ENCODE peak calls at places on chromosomes 5 and 9, in eight cellular contexts. Y is heart left ventricle, F is K562, V is A673, H is ovary, Z is cardiac fibroblast, I is AG09309, X is astrocyte of the cerebellum. C is an unnamed sample.

GRCh38 chr9:4508246-4508906 is 18.1 kb downstream of the SLC1A1 start:
- DNase-seq in Y (no peak), F (no peak), V (no peak), H (no peak), Z (no peak), I (peak; percentile 55), X (no peak), C (peak; percentile 47)

GRCh38 chr9:8095531-8096223 is 296.1 kb upstream of the DMAC1 start:
- DNase-seq in Y (no peak), F (no peak), V (no peak), H (no peak), Z (no peak), I (no peak), X (no peak), C (no peak)

GRCh38 chr9:133006731-133007352 is 24.0 kb upstream of the GTF3C5 start:
- DNase-seq in Y (no peak), F (no peak), V (no peak), H (no peak), Z (no peak), I (no peak), X (no peak), C (no peak)

GRCh38 chr5:147303251-147303650 is 68.4 kb downstream of the STK32A start:
- DNase-seq in Y (no peak), F (no peak), V (no peak), H (no peak), Z (no peak), I (peak; percentile 8), X (no peak), C (no peak)

GRCh38 chr5:18032744-18033143 is 398.5 kb downstream of the TAF11L14 start:
- DNase-seq in Y (no peak), F (no peak), V (no peak), H (no peak), Z (no peak), I (no peak), X (no peak), C (no peak)

GRCh38 chr9:114302727-114303126 is 20.2 kb upstream of the ORM1 start:
- DNase-seq in Y (peak; percentile 13), F (no peak), V (no peak), H (peak; percentile 4), Z (no peak), I (no peak), X (no peak), C (no peak)

GRCh38 chr9:35726876-35727438 is 5.0 kb downstream of the TLN1 start:
- DNase-seq in Y (peak; percentile 57), F (no peak), V (no peak), H (no peak), Z (peak; percentile 68), I (peak; percentile 29), X (no peak), C (no peak)

GRCh38 chr5:171863928-171864327 is 78.3 kb downstream of the SMIM23 start:
- DNase-seq in Y (no peak), F (no peak), V (no peak), H (no peak), Z (peak; percentile 41), I (peak; percentile 67), X (peak; percentile 68), C (peak; percentile 85)

GRCh38 chr5:96235008-96235910 is 197.8 kb downstream of the PCSK1 start:
- DNase-seq in Y (no peak), F (no peak), V (no peak), H (no peak), Z (peak; percentile 53), I (peak; percentile 49), X (no peak), C (no peak)

GRCh38 chr9:100204796-100205195 is 105.8 kb downstream of the INVS start:
- DNase-seq in Y (no peak), F (no peak), V (peak; percentile 25), H (no peak), Z (no peak), I (no peak), X (no peak), C (no peak)

GRCh38 chr5:108523360-108523759 is 141.5 kb upstream of the FBXL17 start:
- DNase-seq in Y (no peak), F (no peak), V (no peak), H (no peak), Z (no peak), I (no peak), X (no peak), C (no peak)

GRCh38 chr9:113999256-114000062 is 78.6 kb downstream of the AMBP start:
- DNase-seq in Y (no peak), F (no peak), V (peak; percentile 72), H (no peak), Z (no peak), I (no peak), X (no peak), C (no peak)

GRCh38 chr9:121779381-121780117 is 128.1 kb downstream of the DAB2IP start:
- DNase-seq in Y (peak; percentile 42), F (no peak), V (peak; percentile 21), H (no peak), Z (peak; percentile 16), I (no peak), X (peak; percentile 48), C (no peak)

GRCh38 chr9:34377402-34377741 is 674 bp upstream of the MYORG start:
- DNase-seq in Y (no peak), F (peak; percentile 19), V (no peak), H (peak; percentile 47), Z (no peak), I (no peak), X (no peak), C (no peak)

GRCh38 chr5:58459276-58459859 is 518 bp downstream of the PLK2 start:
- DNase-seq in Y (no peak), F (no peak), V (peak; percentile 17), H (no peak), Z (peak; percentile 67), I (no peak), X (no peak), C (no peak)

GRCh38 chr9:125440411-125440810 is 178.8 kb downstream of the GAPVD1 start:
- DNase-seq in Y (no peak), F (no peak), V (no peak), H (no peak), Z (no peak), I (no peak), X (no peak), C (no peak)

GRCh38 chr9:110099236-110099741 is 108.7 kb downstream of the C9orf152 start:
- DNase-seq in Y (no peak), F (no peak), V (peak; percentile 64), H (no peak), Z (peak; percentile 89), I (peak; percentile 60), X (peak; percentile 67), C (no peak)

GRCh38 chr5:72209515-72210115 is 102.3 kb downstream of the MAP1B start:
- DNase-seq in Y (no peak), F (no peak), V (peak; percentile 94), H (no peak), Z (peak; percentile 14), I (no peak), X (no peak), C (no peak)

GRCh38 chr5:163727028-163727427 is 221.6 kb downstream of the MAT2B start:
- DNase-seq in Y (no peak), F (no peak), V (no peak), H (no peak), Z (no peak), I (no peak), X (no peak), C (no peak)
- H3K4me3 ChIP-seq in Y (no peak overlapping the region), F (no peak overlapping the region), V (no peak overlapping the region), H (no peak overlapping the region), Z (no peak overlapping the region), I (no peak overlapping the region), X (no peak overlapping the region), C (no peak overlapping the region)

DNA sequence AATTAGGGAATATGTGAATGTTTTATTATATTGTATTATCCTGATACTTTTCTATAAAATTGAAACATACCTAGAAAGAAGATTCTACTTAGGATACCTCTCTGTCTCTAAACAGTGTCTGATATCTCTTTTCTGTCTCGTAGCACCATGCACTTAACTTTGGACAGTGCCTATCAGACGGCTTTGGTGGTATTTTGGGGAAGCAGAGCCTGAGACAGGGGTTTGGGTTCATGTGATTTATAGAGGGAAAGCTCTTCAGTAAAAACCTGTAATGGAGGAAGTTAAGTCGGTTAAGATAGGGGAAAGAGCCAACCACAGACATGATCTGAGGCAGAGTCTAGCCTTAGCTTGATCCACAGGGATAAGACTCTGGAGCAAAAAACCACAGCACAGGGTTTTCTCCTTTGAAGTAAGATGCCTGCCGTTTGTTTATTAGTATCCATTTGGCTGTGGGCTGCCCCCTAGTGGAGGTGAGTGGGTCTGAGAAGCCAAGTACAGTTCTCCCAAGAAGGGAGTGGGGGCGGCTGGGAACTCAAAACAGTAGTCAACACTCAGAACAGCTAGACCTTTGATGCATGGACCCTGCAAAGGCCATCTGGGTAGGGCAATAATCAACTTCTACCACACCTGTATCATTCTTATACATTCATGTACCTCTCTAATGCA is 141.2 kb upstream of the ASTN2 start:
- DNase-seq in Y (no peak), F (peak; percentile 17), V (peak; percentile 73), H (no peak), Z (peak; percentile 11), I (no peak), X (peak; percentile 8), C (no peak)
- TF ChIP-seq CTCF in Y (peak; percentile 17), F (peak; percentile 25), V (peak; percentile 72), H (no peak), Z (peak; percentile 64), I (no peak), X (peak; percentile 68), C (no peak)

GRCh38 chr5:149575131-149575530 is 6.2 kb upstream of the ARHGEF37 start:
- DNase-seq in Y (no peak), F (no peak), V (no peak), H (no peak), Z (no peak), I (no peak), X (no peak), C (no peak)
- H3K4me3 ChIP-seq in Y (no peak overlapping the region), F (no peak overlapping the region), V (no peak overlapping the region), H (no peak overlapping the region), Z (no peak overlapping the region), I (no peak overlapping the region), X (no peak overlapping the region), C (no peak overlapping the region)

GRCh38 chr5:66718374-66718977 is 122.3 kb downstream of the MAST4 start:
- DNase-seq in Y (no peak), F (no peak), V (no peak), H (no peak), Z (no peak), I (no peak), X (no peak), C (no peak)

GRCh38 chr5:66717455-66718373 is 121.5 kb downstream of the MAST4 start:
- DNase-seq in Y (no peak), F (no peak), V (no peak), H (no peak), Z (no peak), I (no peak), X (no peak), C (no peak)

GRCh38 chr5:66722653-66723052 is 126.5 kb downstream of the MAST4 start:
- DNase-seq in Y (no peak), F (no peak), V (no peak), H (no peak), Z (no peak), I (no peak), X (no peak), C (no peak)

GRCh38 chr5:66724336-66724735 is 128.1 kb downstream of the MAST4 start:
- DNase-seq in Y (no peak), F (no peak), V (no peak), H (no peak), Z (no peak), I (no peak), X (no peak), C (no peak)

DNA sequence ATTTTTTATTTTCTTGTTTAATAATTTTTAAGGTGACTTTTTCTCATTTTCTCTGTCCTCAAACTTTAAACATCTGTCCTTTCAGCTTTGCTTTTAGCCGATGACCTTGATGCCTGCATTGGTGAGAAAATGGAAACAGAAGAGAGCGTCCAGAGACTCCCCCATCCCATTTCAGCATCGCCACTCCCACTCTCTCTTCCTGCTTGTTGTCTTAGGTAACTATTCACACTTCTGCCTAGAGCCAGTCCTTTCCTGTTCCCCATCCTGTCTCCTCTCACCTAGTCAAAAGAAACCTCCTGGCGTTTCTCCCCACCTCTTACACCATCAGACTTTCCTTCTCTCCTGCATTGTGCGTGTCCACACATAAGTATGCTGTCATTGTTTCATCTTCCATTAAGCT is 124.6 kb downstream of the MAST4 start:
- DNase-seq in Y (no peak), F (no peak), V (no peak), H (no peak), Z (no peak), I (no peak), X (no peak), C (no peak)
- TF ChIP-seq CTCF in Y (no peak), F (no peak), V (no peak), H (no peak), Z (no peak), I (no peak), X (no peak), C (no peak)

C was measured in AG04449.